ENCODE peak calls at places on chromosomes 11 and 22, in eight cellular contexts. One of them, this sample, is unnamed.

GRCh38 chr11:2673250-2673610 is 26.6 kb downstream of the KCNQ1OT1 start:
- DNase-seq in left cardiac atrium: no peak
- DNase-seq in stimulated activated CD4-positive, alpha-beta T cell treated with anti-CD3 and anti-CD28 coated beads, Interleukin-2, amount 100 ng/mL, for 48 hours: no peak
- DNase-seq in amniotic stem cell: no peak
- DNase-seq in A549: no peak
- DNase-seq in activated T-helper 1 cell treated with Interleukin-2 at 50 U/mL for 16 hours: no peak
- DNase-seq in NCI-H187 treated with DMSO at 0.1 percent for 48 hours: no peak
- DNase-seq in upper lobe of right lung: no peak
- DNase-seq in this sample: no peak

GRCh38 chr22:32475428-32476010 is 908 bp downstream of the FBXO7 start:
- DNase-seq in activated T-helper 1 cell treated with Interleukin-2 at 50 U/mL for 16 hours: no peak
- DNase-seq in amniotic stem cell: no peak
- DNase-seq in left cardiac atrium: peak; percentile 35
- DNase-seq in NCI-H187 treated with DMSO at 0.1 percent for 48 hours: no peak
- DNase-seq in upper lobe of right lung: no peak
- DNase-seq in A549: peak; percentile 33
- DNase-seq in stimulated activated CD4-positive, alpha-beta T cell treated with anti-CD3 and anti-CD28 coated beads, Interleukin-2, amount 100 ng/mL, for 48 hours: peak; percentile 18
- DNase-seq in this sample: peak; percentile 28

GRCh38 chr11:13276454-13276851 is 1.1 kb upstream of the BMAL1 start:
- DNase-seq in NCI-H187 treated with DMSO at 0.1 percent for 48 hours: no peak
- DNase-seq in A549: no peak
- DNase-seq in activated T-helper 1 cell treated with Interleukin-2 at 50 U/mL for 16 hours: no peak
- DNase-seq in left cardiac atrium: no peak
- DNase-seq in amniotic stem cell: no peak
- DNase-seq in stimulated activated CD4-positive, alpha-beta T cell treated with anti-CD3 and anti-CD28 coated beads, Interleukin-2, amount 100 ng/mL, for 48 hours: no peak
- DNase-seq in upper lobe of right lung: no peak
- DNase-seq in this sample: no peak

GRCh38 chr22:35894464-35894878 is 134.2 kb downstream of the RBFOX2 start:
- DNase-seq in stimulated activated CD4-positive, alpha-beta T cell treated with anti-CD3 and anti-CD28 coated beads, Interleukin-2, amount 100 ng/mL, for 48 hours: no peak
- DNase-seq in amniotic stem cell: no peak
- DNase-seq in A549: no peak
- DNase-seq in activated T-helper 1 cell treated with Interleukin-2 at 50 U/mL for 16 hours: no peak
- DNase-seq in NCI-H187 treated with DMSO at 0.1 percent for 48 hours: no peak
- DNase-seq in left cardiac atrium: no peak
- DNase-seq in upper lobe of right lung: no peak
- DNase-seq in this sample: no peak

GRCh38 chr11:3170756-3171670 is 5.9 kb upstream of the OSBPL5 start:
- DNase-seq in A549: no peak
- DNase-seq in NCI-H187 treated with DMSO at 0.1 percent for 48 hours: no peak
- DNase-seq in activated T-helper 1 cell treated with Interleukin-2 at 50 U/mL for 16 hours: no peak
- DNase-seq in amniotic stem cell: no peak
- DNase-seq in stimulated activated CD4-positive, alpha-beta T cell treated with anti-CD3 and anti-CD28 coated beads, Interleukin-2, amount 100 ng/mL, for 48 hours: no peak
- DNase-seq in upper lobe of right lung: peak; percentile 55
- DNase-seq in left cardiac atrium: peak; percentile 10
- DNase-seq in this sample: no peak

GRCh38 chr11:94938399-94939055 is 34.8 kb downstream of the CWC15 start:
- DNase-seq in upper lobe of right lung: no peak
- DNase-seq in amniotic stem cell: peak; percentile 20
- DNase-seq in A549: no peak
- DNase-seq in activated T-helper 1 cell treated with Interleukin-2 at 50 U/mL for 16 hours: no peak
- DNase-seq in left cardiac atrium: peak; percentile 66
- DNase-seq in NCI-H187 treated with DMSO at 0.1 percent for 48 hours: peak; percentile 12
- DNase-seq in stimulated activated CD4-positive, alpha-beta T cell treated with anti-CD3 and anti-CD28 coated beads, Interleukin-2, amount 100 ng/mL, for 48 hours: no peak
- DNase-seq in this sample: no peak

GRCh38 chr11:76604652-76605241 is 65.8 kb downstream of the LRRC32 start:
- DNase-seq in NCI-H187 treated with DMSO at 0.1 percent for 48 hours: no peak
- DNase-seq in stimulated activated CD4-positive, alpha-beta T cell treated with anti-CD3 and anti-CD28 coated beads, Interleukin-2, amount 100 ng/mL, for 48 hours: no peak
- DNase-seq in A549: no peak
- DNase-seq in left cardiac atrium: peak; percentile 75
- DNase-seq in upper lobe of right lung: no peak
- DNase-seq in activated T-helper 1 cell treated with Interleukin-2 at 50 U/mL for 16 hours: no peak
- DNase-seq in amniotic stem cell: no peak
- DNase-seq in this sample: no peak

GRCh38 chr11:11659567-11660341 is 37.9 kb upstream of the GALNT18 start:
- DNase-seq in A549: peak; percentile 14
- DNase-seq in left cardiac atrium: no peak
- DNase-seq in activated T-helper 1 cell treated with Interleukin-2 at 50 U/mL for 16 hours: no peak
- DNase-seq in NCI-H187 treated with DMSO at 0.1 percent for 48 hours: no peak
- DNase-seq in upper lobe of right lung: no peak
- DNase-seq in amniotic stem cell: no peak
- DNase-seq in stimulated activated CD4-positive, alpha-beta T cell treated with anti-CD3 and anti-CD28 coated beads, Interleukin-2, amount 100 ng/mL, for 48 hours: no peak
- DNase-seq in this sample: no peak

GRCh38 chr11:122598971-122599370 is 56.6 kb upstream of the UBASH3B start:
- DNase-seq in stimulated activated CD4-positive, alpha-beta T cell treated with anti-CD3 and anti-CD28 coated beads, Interleukin-2, amount 100 ng/mL, for 48 hours: no peak
- DNase-seq in upper lobe of right lung: no peak
- DNase-seq in activated T-helper 1 cell treated with Interleukin-2 at 50 U/mL for 16 hours: no peak
- DNase-seq in left cardiac atrium: no peak
- DNase-seq in amniotic stem cell: no peak
- DNase-seq in NCI-H187 treated with DMSO at 0.1 percent for 48 hours: no peak
- DNase-seq in A549: peak; percentile 59
- DNase-seq in this sample: no peak

GRCh38 chr11:19498986-19499669 is 213.5 kb upstream of the NAV2 start:
- DNase-seq in NCI-H187 treated with DMSO at 0.1 percent for 48 hours: no peak
- DNase-seq in amniotic stem cell: no peak
- DNase-seq in left cardiac atrium: no peak
- DNase-seq in upper lobe of right lung: no peak
- DNase-seq in A549: peak; percentile 6
- DNase-seq in stimulated activated CD4-positive, alpha-beta T cell treated with anti-CD3 and anti-CD28 coated beads, Interleukin-2, amount 100 ng/mL, for 48 hours: no peak
- DNase-seq in activated T-helper 1 cell treated with Interleukin-2 at 50 U/mL for 16 hours: no peak
- DNase-seq in this sample: no peak

GRCh38 chr11:94212898-94213297 is 84.3 kb downstream of the PANX1 start:
- DNase-seq in stimulated activated CD4-positive, alpha-beta T cell treated with anti-CD3 and anti-CD28 coated beads, Interleukin-2, amount 100 ng/mL, for 48 hours: no peak
- DNase-seq in NCI-H187 treated with DMSO at 0.1 percent for 48 hours: no peak
- DNase-seq in activated T-helper 1 cell treated with Interleukin-2 at 50 U/mL for 16 hours: no peak
- DNase-seq in upper lobe of right lung: no peak
- DNase-seq in amniotic stem cell: no peak
- DNase-seq in left cardiac atrium: no peak
- DNase-seq in A549: no peak
- DNase-seq in this sample: no peak